ENCODE peak calls at places on chromosomes 2 and 18, in nine cellular contexts. E is AG04449, M is right lobe of liver, K is astrocyte of the cerebellum, P is lower lobe of right lung, J is PC-9, Z is astrocyte, G is endothelial cell, Q is left lung. U is an unnamed sample.

GRCh38 chr2:141728142-141728541 is 402.7 kb downstream of the LRP1B start:
- DNase-seq in E (no peak), M (no peak), K (no peak), P (no peak), J (no peak), Z (no peak), G (no peak), Q (no peak), U (no peak)

GRCh38 chr2:119523959-119524694 is at the start of gene SCTR:
- DNase-seq in E (no peak), M (no peak), K (no peak), P (peak), J (no peak), Z (no peak), G (peak), Q (peak), U (no peak)

GRCh38 chr2:10007921-10008808 is 35.2 kb upstream of the KLF11 start:
- DNase-seq in E (no peak), M (no peak), K (peak), P (peak), J (no peak), Z (no peak), G (no peak), Q (no peak), U (no peak)

GRCh38 chr2:175030380-175031271 is 25.4 kb upstream of the CHN1 start:
- DNase-seq in E (peak), M (peak), K (peak), P (no peak), J (peak), Z (peak), G (peak), Q (no peak), U (peak)

GRCh38 chr18:58727776-58728500 is 56.7 kb downstream of the MALT1 start:
- DNase-seq in E (no peak), M (no peak), K (peak), P (no peak), J (no peak), Z (peak), G (no peak), Q (no peak), U (no peak)

GRCh38 chr18:58691256-58691655 is 20.0 kb downstream of the MALT1 start:
- DNase-seq in E (no peak), M (no peak), K (peak), P (no peak), J (peak), Z (no peak), G (no peak), Q (no peak), U (no peak)

GRCh38 chr2:199624958-199625357 is 167.2 kb upstream of the SATB2 start:
- DNase-seq in E (no peak), M (no peak), K (no peak), P (no peak), J (peak), Z (no peak), G (no peak), Q (no peak), U (no peak)

GRCh38 chr2:120109186-120110061 is 96.5 kb downstream of the EPB41L5 start:
- DNase-seq in E (no peak), M (no peak), K (peak), P (no peak), J (peak), Z (peak), G (no peak), Q (no peak), U (no peak)

GRCh38 chr2:27857417-27858172 is 32.6 kb downstream of the RBKS start:
- DNase-seq in E (peak), M (no peak), K (peak), P (no peak), J (peak), Z (peak), G (no peak), Q (no peak), U (no peak)

GRCh38 chr2:39666489-39667141 is 898 bp downstream of the TMEM178A start:
- DNase-seq in E (no peak), M (no peak), K (no peak), P (no peak), J (no peak), Z (no peak), G (peak), Q (no peak), U (peak)

GRCh38 chr2:216606551-216607527 is 26.4 kb upstream of the IGFBP2 start:
- DNase-seq in E (no peak), M (no peak), K (no peak), P (no peak), J (no peak), Z (no peak), G (peak), Q (no peak), U (peak)

GRCh38 chr18:48022531-48023330 is 92.3 kb upstream of the SMAD2 start:
- DNase-seq in E (no peak), M (no peak), K (no peak), P (no peak), J (peak), Z (peak), G (peak), Q (no peak), U (no peak)

GRCh38 chr2:48854681-48855080 is 99.2 kb upstream of the LHCGR start:
- DNase-seq in E (no peak), M (no peak), K (no peak), P (no peak), J (no peak), Z (no peak), G (no peak), Q (no peak), U (no peak)

GRCh38 chr2:54120950-54121349 is 5.5 kb downstream of the ACYP2 start:
- DNase-seq in E (no peak), M (no peak), K (no peak), P (no peak), J (no peak), Z (no peak), G (no peak), Q (no peak), U (no peak)

GRCh38 chr2:195319548-195320415 is 337.2 kb upstream of the SLC39A10 start:
- DNase-seq in E (no peak), M (no peak), K (no peak), P (no peak), J (no peak), Z (no peak), G (no peak), Q (no peak), U (no peak)

GRCh38 chr18:73613706-73614340 is 533.8 kb downstream of the FBXO15 start:
- DNase-seq in E (no peak), M (no peak), K (no peak), P (no peak), J (peak), Z (peak), G (no peak), Q (no peak), U (no peak)

GRCh38 chr2:148999451-148999891 is 39.0 kb upstream of the LYPD6B start:
- DNase-seq in E (no peak), M (no peak), K (no peak), P (no peak), J (no peak), Z (no peak), G (no peak), Q (no peak), U (no peak)

GRCh38 chr18:46407471-46408166 is 249.4 kb downstream of the LOXHD1 start:
- DNase-seq in E (peak), M (no peak), K (peak), P (no peak), J (no peak), Z (peak), G (no peak), Q (no peak), U (no peak)

GRCh38 chr2:178066890-178067669 is 5.5 kb downstream of the PDE11A start:
- DNase-seq in E (no peak), M (no peak), K (no peak), P (no peak), J (no peak), Z (peak), G (no peak), Q (no peak), U (no peak)

GRCh38 chr2:37026050-37026449 is 58.1 kb downstream of the HEATR5B start:
- DNase-seq in E (no peak), M (no peak), K (no peak), P (no peak), J (no peak), Z (no peak), G (peak), Q (no peak), U (no peak)

GRCh38 chr18:23856466-23857175 is 157.9 kb upstream of the TTC39C start:
- DNase-seq in E (no peak), M (no peak), K (no peak), P (no peak), J (peak), Z (no peak), G (no peak), Q (no peak), U (no peak)

GRCh38 chr2:168801961-168802824 is at the start of gene NOSTRIN:
- DNase-seq in E (no peak), M (no peak), K (peak), P (no peak), J (no peak), Z (peak), G (no peak), Q (no peak), U (no peak)

GRCh38 chr2:126797622-126798275 is 100.9 kb upstream of the TEX51 start:
- DNase-seq in E (no peak), M (no peak), K (no peak), P (no peak), J (no peak), Z (no peak), G (no peak), Q (no peak), U (no peak)

GRCh38 chr2:172765664-172766063 is 30.0 kb downstream of the RAPGEF4 start:
- DNase-seq in E (no peak), M (no peak), K (no peak), P (no peak), J (no peak), Z (no peak), G (no peak), Q (no peak), U (no peak)

GRCh38 chr2:18961991-18962421 is 372.6 kb upstream of the NT5C1B start:
- DNase-seq in E (no peak), M (no peak), K (no peak), P (no peak), J (no peak), Z (no peak), G (no peak), Q (peak), U (no peak)

DNA sequence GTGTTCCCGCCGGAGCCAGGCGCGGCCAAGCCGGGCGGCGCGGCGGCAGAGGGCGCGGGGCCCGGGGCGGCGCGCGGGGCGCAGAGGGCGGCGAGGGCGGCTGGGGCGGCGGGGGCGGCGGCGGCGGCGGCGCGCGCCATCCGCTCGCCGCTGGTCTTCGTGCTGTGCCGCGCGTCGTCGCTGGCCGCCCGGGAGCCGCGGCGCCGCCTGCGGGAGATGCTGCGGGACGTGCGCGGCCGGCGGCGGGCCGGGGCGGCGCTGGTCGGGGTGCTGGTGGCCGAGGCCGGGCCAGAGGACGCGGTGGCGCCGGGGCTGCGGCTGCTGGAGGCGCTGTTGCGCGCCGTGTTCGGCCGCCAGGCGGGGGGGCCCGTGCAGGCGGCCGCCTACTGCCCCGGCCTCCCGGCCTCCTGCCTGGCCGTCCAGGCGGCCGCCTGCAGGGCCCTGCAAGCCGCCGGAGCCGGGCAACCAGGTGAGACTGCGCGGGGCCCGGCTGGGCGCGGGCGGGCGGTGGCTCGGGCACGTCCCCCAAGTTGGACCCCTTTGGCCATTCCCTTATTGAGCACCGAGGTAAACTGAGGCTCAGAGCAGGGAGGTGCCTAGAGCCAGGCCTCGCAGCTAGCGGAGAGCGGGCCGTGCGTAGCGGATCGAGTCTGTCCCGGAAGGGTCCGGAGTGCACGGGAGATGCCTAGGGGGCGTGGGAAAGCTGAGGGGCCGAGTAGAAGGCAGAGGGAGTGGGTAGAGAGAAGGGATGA is 584 bp downstream of the C2orf72 start:
- DNase-seq in E (no peak), M (no peak), K (no peak), P (no peak), J (no peak), Z (no peak), G (peak), Q (no peak), U (peak)
- TF ChIP-seq CTCF in E (no peak), M (no peak), K (no peak), P (no peak), J (no peak), Z (no peak), G (no peak), Q (no peak), U (no peak)

GRCh38 chr2:35454966-35455638 is 900.5 kb upstream of the CRIM1 start:
- DNase-seq in E (no peak), M (no peak), K (no peak), P (no peak), J (peak), Z (peak), G (no peak), Q (no peak), U (no peak)
- TF ChIP-seq CTCF in E (no peak), M (no peak), K (peak), P (no peak), J (peak), Z (peak), G (no peak), Q (no peak), U (peak)

DNA sequence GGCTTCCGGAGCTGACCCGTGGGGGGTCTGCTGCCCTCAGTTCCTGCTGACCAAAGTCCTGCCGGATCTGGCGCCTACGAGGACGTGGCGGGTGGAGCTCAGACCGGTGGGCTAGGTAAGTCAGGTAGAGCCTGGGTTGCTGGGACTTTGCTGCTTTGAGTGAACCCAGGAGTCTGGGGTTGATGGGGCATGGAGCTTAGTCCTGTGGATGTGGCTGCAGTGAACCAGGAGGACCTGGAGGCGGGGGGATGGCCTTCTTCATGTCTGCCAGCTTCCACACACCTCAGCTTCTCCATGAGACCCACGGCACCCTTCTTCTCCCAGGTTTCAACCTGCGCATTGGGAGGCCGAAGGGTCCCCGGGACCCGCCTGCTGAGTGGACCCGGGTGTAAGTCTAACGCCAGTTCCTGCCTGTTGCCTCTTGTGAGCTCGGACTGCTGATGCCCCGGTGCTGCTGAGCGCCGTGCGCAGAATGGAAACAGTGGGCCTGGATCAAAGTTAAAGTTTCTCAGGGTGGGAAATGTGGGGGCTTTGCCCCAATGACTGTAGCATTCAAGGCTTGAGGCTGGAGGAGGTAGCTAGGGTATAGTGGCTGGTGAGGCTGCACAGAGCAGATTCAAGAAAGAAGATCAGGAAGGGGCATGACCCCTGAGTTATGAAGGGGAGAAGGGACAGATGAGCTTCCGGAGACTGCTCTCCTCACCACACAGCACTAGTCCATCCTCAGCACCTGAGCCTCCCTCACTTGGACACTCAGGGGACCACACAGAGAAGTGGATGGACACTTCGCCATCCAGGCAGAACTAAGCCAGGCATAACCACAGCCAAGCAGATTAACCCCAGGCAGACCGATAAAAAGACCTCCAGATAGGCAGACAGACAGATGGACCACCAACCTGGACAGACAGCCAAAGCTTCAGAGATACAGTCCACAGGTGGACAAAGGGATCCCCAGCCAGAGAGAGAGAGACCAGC is 17.3 kb downstream of the PTPN18 start:
- DNase-seq in E (no peak), M (no peak), K (no peak), P (no peak), J (no peak), Z (no peak), G (no peak), Q (no peak), U (no peak)
- TF ChIP-seq CTCF in E (no peak), M (no peak), K (no peak), P (peak), J (peak), Z (no peak), G (peak), Q (peak), U (peak)

GRCh38 chr18:76521367-76521766 is 26.3 kb upstream of the ZNF516 start:
- DNase-seq in E (no peak), M (no peak), K (no peak), P (no peak), J (no peak), Z (no peak), G (no peak), Q (no peak), U (no peak)
- TF ChIP-seq CTCF in E (no peak), M (no peak), K (no peak), P (no peak), J (no peak), Z (no peak), G (no peak), Q (no peak), U (no peak)

DNA sequence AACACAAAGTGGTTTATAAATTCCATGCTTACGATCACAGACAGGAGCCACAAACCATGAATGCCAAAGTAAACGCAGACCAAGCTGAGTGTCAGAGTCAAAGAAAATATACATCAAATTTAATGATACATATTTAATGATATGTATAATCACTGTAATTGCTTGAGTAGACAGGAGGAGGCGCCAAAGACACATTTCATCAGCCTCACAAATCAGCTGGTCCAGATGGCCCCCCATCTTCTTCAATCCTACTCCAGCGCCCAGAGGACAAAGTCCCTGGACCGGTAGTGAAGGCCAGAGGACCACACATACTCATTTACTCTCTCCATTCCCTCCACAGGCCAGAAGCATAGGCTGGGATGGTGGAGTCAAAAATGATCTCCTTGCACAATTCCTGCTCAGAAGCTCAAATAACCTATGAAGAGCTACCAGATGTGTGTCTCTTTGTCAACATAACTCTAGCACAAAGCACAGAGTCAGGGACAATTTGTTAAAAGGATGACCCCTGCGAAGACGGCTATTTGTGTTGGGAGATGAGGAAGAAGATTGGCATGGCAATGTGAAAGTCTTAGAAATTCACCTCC is 149.3 kb upstream of the PGAP1 start:
- DNase-seq in E (no peak), M (no peak), K (no peak), P (no peak), J (no peak), Z (no peak), G (no peak), Q (no peak), U (no peak)
- TF ChIP-seq CTCF in E (peak), M (peak), K (peak), P (peak), J (peak), Z (peak), G (peak), Q (no peak), U (peak)

GRCh38 chr2:46870051-46870839 is 45.4 kb downstream of the MCFD2 start:
- DNase-seq in E (no peak), M (no peak), K (no peak), P (no peak), J (no peak), Z (no peak), G (no peak), Q (no peak), U (no peak)

GRCh38 chr2:46869621-46870020 is 46.0 kb downstream of the MCFD2 start:
- DNase-seq in E (no peak), M (no peak), K (no peak), P (no peak), J (no peak), Z (no peak), G (no peak), Q (no peak), U (no peak)

GRCh38 chr2:46872876-46873631 is 42.6 kb downstream of the MCFD2 start:
- DNase-seq in E (no peak), M (no peak), K (no peak), P (no peak), J (no peak), Z (no peak), G (no peak), Q (no peak), U (no peak)

GRCh38 chr2:46873632-46874068 is 42.0 kb downstream of the MCFD2 start:
- DNase-seq in E (peak), M (no peak), K (peak), P (no peak), J (peak), Z (peak), G (no peak), Q (no peak), U (no peak)

GRCh38 chr2:46871976-46872381 is 43.6 kb downstream of the MCFD2 start:
- DNase-seq in E (no peak), M (no peak), K (no peak), P (peak), J (no peak), Z (no peak), G (no peak), Q (no peak), U (no peak)
- TF ChIP-seq CTCF in E (no peak), M (no peak), K (no peak), P (no peak), J (no peak), Z (no peak), G (no peak), Q (no peak), U (no peak)

DNA sequence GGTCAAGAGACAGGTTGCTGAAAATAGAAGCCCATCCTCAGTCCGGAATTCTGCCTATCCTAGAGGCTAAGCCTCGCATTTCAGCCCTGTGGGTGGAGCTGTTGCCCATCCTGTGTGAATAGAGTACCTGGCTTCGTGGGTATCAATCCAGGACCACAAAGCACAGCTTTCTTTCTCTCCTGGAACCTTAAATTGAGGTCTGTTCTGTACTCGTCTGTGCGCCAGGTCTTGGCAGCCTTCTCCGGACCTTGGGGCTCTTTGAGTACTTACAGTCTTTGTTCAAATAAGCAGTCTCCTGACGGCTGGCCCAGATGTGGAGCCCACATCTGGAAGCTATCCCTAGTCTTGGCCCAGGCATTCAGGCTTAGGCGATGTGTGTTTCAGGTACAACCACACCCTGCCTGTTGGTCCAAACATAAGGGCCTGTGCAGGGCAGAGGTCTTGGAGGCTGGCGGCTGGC is 294.3 kb downstream of the BCL2 start:
- DNase-seq in E (no peak), M (no peak), K (no peak), P (no peak), J (no peak), Z (no peak), G (peak), Q (no peak), U (no peak)
- TF ChIP-seq CTCF in E (no peak), M (peak), K (peak), P (peak), J (peak), Z (no peak), G (peak), Q (no peak), U (peak)

DNA sequence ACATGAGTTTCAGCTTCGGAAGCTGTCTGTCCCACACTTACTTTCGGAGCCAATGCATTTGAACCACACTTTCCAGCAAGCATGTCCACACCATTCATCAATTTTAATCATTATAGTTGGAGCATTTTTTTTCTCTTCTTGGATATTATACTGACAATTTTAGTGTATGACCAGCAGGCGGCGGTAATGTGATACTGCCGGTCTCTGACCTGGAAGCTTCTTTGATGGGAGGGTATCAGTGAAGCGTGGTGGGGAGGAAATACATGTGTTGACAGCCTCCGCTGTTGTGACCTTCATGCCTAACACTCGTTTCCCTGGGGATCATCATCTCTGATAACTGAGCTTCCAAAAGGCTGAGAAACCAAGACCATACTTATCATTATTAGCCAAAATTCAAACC is 231.7 kb downstream of the GBX2 start:
- DNase-seq in E (no peak), M (no peak), K (no peak), P (no peak), J (peak), Z (no peak), G (peak), Q (no peak), U (no peak)
- TF ChIP-seq CTCF in E (no peak), M (peak), K (peak), P (no peak), J (peak), Z (peak), G (peak), Q (peak), U (peak)

U was measured in neural crest cell.